ENCODE peak calls at places on chromosomes 5 and 9, in four cellular contexts. S is endothelial cell of umbilical vein, K is foreskin fibroblast, G is NAMALWA. N is an unnamed sample.

GRCh38 chr5:144644317-144644716 is 473.6 kb downstream of the KCTD16 start:
- DNase-seq in S (no peak), K (no peak), G (no peak), N (no peak)

GRCh38 chr5:134091626-134092121 is 22.8 kb upstream of the TCF7 start:
- DNase-seq in S (no peak), K (peak), G (no peak), N (no peak)

GRCh38 chr9:122498883-122499288 is 11.7 kb upstream of the OR1J2 start:
- DNase-seq in S (peak), K (peak), G (peak), N (no peak)

GRCh38 chr5:1507457-1507856 is 16.3 kb downstream of the LPCAT1 start:
- DNase-seq in S (no peak), K (no peak), G (no peak), N (no peak)

GRCh38 chr5:56457887-56458451 is 224.8 kb upstream of the ANKRD55 start:
- DNase-seq in S (no peak), K (peak), G (no peak), N (no peak)

GRCh38 chr9:13446261-13446660 is 166.8 kb upstream of the MPDZ start:
- DNase-seq in S (peak), K (no peak), G (no peak), N (no peak)

GRCh38 chr9:20620658-20621552 is 1.4 kb downstream of the MLLT3 start:
- DNase-seq in S (peak), K (peak), G (peak), N (peak)

GRCh38 chr5:138601444-138601843 is 26.2 kb upstream of the HSPA9 start:
- DNase-seq in S (no peak), K (peak), G (no peak), N (no peak)

GRCh38 chr5:41656597-41656996 is 146.2 kb upstream of the PLCXD3 start:
- DNase-seq in S (no peak), K (no peak), G (no peak), N (no peak)

GRCh38 chr5:56298329-56298962 is 65.3 kb upstream of the ANKRD55 start:
- DNase-seq in S (no peak), K (no peak), G (no peak), N (no peak)

GRCh38 chr9:82930116-82930515 is 132.8 kb downstream of the RASEF start:
- DNase-seq in S (no peak), K (no peak), G (no peak), N (no peak)